ENCODE peak calls at places on chromosomes 2 and 18, in six cellular contexts. S is K562, W is A549, B is endothelial cell of umbilical vein, R is HepG2, Z is GM12878. N is an unnamed sample.

GRCh38 chr2:109091526-109091925 is 37.5 kb upstream of the SH3RF3 start:
- DNase-seq in S (no peak), W (no peak), B (no peak), R (no peak), Z (no peak), N (no peak)

GRCh38 chr18:32772580-32773186 is at the start of gene KLHL14:
- DNase-seq in S (no peak), W (no peak), B (no peak), R (no peak), Z (no peak), N (no peak)

GRCh38 chr2:74725287-74725686 is 71.2 kb downstream of the SEMA4F start:
- DNase-seq in S (no peak), W (no peak), B (no peak), R (no peak), Z (no peak), N (no peak)

GRCh38 chr2:169961911-169962310 is 134.7 kb downstream of the UBR3 start:
- DNase-seq in S (no peak), W (no peak), B (no peak), R (no peak), Z (no peak), N (peak; percentile 81)

GRCh38 chr2:199223791-199224190 is 233.9 kb downstream of the SATB2 start:
- DNase-seq in S (no peak), W (peak; percentile 35), B (no peak), R (peak; percentile 35), Z (no peak), N (peak; percentile 51)

GRCh38 chr18:23573948-23574431 is 12.3 kb downstream of the NPC1 start:
- DNase-seq in S (no peak), W (no peak), B (peak; percentile 25), R (no peak), Z (no peak), N (no peak)

GRCh38 chr2:239164281-239164871 is 236.4 kb downstream of the HDAC4 start:
- DNase-seq in S (no peak), W (no peak), B (no peak), R (no peak), Z (no peak), N (peak; percentile 47)

GRCh38 chr18:10465157-10465990 is 10.9 kb downstream of the APCDD1 start:
- DNase-seq in S (no peak), W (no peak), B (no peak), R (no peak), Z (no peak), N (no peak)

GRCh38 chr2:150911766-150912280 is 349.8 kb downstream of the RBM43 start:
- DNase-seq in S (no peak), W (peak; percentile 70), B (peak; percentile 77), R (peak; percentile 24), Z (no peak), N (peak; percentile 92)
- TF ChIP-seq CTCF in S (no peak), W (peak; percentile 30), B (no peak), R (peak; percentile 25), Z (no peak), N (no peak)

GRCh38 chr2:56739421-56739820 is 555.6 kb downstream of the CCDC85A start:
- DNase-seq in S (no peak), W (no peak), B (no peak), R (no peak), Z (no peak), N (no peak)
- TF ChIP-seq MYC in S (no peak), W (no peak), B (no peak), R (no peak), Z (no peak), N (no peak)

GRCh38 chr18:1954583-1955312 is 616.6 kb downstream of the METTL4 start:
- DNase-seq in S (no peak), W (no peak), B (no peak), R (no peak), Z (no peak), N (no peak)
- TF ChIP-seq MAX in S (no peak), W (no peak), B (no peak), R (no peak), Z (no peak), N (no peak)

GRCh38 chr2:101725515-101726192 is 28.1 kb downstream of the MAP4K4 start:
- DNase-seq in S (peak; percentile 26), W (no peak), B (no peak), R (no peak), Z (no peak), N (peak; percentile 68)
- TF ChIP-seq CTCF in S (peak; percentile 56), W (no peak), B (no peak), R (peak; percentile 15), Z (peak; percentile 46), N (peak; percentile 55)

DNA sequence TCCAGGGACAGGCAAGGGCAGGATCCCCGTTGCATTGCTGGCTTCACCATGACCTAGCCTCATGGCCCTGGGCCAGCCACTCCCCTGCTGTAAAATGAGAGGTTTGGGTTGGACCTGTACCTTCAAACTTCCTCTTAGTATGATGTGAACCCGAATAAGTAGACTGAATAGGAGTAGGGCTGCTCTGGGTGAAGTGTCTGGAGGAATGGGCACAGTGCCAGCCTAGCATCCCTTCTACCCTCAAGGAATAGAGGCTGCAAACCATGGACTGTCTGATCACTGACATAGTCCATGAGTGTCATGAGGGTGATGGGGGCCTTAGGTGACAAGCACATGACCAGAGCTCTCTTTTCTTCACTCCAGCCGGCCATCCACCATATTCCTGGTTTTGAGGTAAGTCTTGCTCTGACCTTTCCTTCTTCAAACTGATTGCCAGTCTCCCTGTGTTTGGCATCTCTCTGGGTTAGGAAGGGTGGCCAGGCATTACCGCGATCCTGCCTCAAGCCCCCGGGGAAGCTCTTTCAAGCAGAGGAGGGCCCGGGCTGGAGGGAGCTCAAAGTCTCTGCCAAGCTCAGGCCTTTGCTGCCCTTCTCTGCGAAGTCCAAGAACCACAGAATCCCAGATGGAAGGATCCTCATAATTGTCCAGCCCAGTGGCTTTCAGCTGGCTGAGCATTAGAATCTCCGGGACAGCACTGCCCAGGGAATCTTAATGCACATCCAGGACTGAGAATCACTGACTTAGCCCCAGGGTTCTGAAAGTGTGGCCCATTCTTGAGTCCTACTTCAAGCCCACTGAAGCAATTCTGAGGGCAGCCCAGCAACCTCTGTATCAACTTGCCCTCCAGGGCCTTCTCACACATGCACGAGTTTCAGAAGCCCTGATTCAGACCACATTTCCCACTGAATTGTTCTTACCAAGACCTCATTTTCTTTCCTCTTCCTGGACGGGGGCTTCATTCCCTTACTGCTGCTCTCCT is 148.1 kb downstream of the DYSF start:
- DNase-seq in S (no peak), W (no peak), B (no peak), R (no peak), Z (no peak), N (no peak)
- TF ChIP-seq MYC in S (no peak), W (no peak), B (no peak), R (no peak), Z (no peak), N (no peak)

N was measured in NB4.